ENCODE peak calls at places on chromosomes 2 and 18, in seven cellular contexts. H is coronary artery; V is Calu3; T is MCF 10A; L is nephron progenitor cell; E is CD4-positive, alpha-beta T cell; I is neural crest cell. W is an unnamed sample.

GRCh38 chr2:218607436-218608115 is at the start of gene PLCD4:
- DNase-seq in V (peak; percentile 5), H (no peak), L (peak; percentile 15), E (no peak), T (peak; percentile 79), I (peak; percentile 6), W (no peak)

GRCh38 chr2:150520088-150520487 is 32.6 kb upstream of the RND3 start:
- DNase-seq in H (no peak), E (no peak), T (no peak), V (no peak), I (no peak), L (no peak), W (no peak)

GRCh38 chr18:59509477-59510173 is 150.6 kb upstream of the LMAN1 start:
- DNase-seq in T (no peak), L (no peak), V (no peak), I (no peak), H (no peak), E (no peak), W (no peak)

GRCh38 chr18:73739098-73739497 is 408.5 kb downstream of the FBXO15 start:
- DNase-seq in I (no peak), T (no peak), H (no peak), L (no peak), V (no peak), E (no peak), W (no peak)

GRCh38 chr2:96514521-96514920 is 9.4 kb upstream of the NEURL3 start:
- DNase-seq in H (peak; percentile 52), T (peak; percentile 43), E (no peak), V (no peak), L (no peak), I (no peak), W (no peak)

GRCh38 chr18:58110398-58110797 is 66.4 kb downstream of the NEDD4L start:
- DNase-seq in T (no peak), I (no peak), L (no peak), E (no peak), H (no peak), V (no peak), W (no peak)

GRCh38 chr2:166468124-166469024 is 25.7 kb downstream of the SCN7A start:
- DNase-seq in I (no peak), V (no peak), L (no peak), T (peak; percentile 47), E (no peak), H (no peak), W (no peak)

GRCh38 chr2:181183878-181184553 is 203.6 kb downstream of the UBE2E3 start:
- DNase-seq in T (peak; percentile 18), E (no peak), L (no peak), H (no peak), V (no peak), I (no peak), W (no peak)

GRCh38 chr2:186641807-186642321 is 52.0 kb upstream of the FAM171B start:
- DNase-seq in E (no peak), I (peak; percentile 9), H (no peak), L (peak; percentile 4), V (peak; percentile 51), T (peak; percentile 81), W (no peak)

GRCh38 chr2:204545861-204546773 is 842 bp downstream of the PARD3B start:
- DNase-seq in I (no peak), H (no peak), T (peak; percentile 17), L (peak; percentile 32), V (peak; percentile 68), E (no peak), W (no peak)

GRCh38 chr2:216056739-216057138 is 24.9 kb downstream of the PECR start:
- DNase-seq in V (no peak), E (no peak), T (no peak), H (no peak), I (no peak), L (no peak), W (no peak)

GRCh38 chr18:6139007-6139406 is 243.7 kb upstream of the TMEM200C start:
- DNase-seq in L (no peak), T (no peak), V (no peak), E (no peak), H (no peak), I (no peak), W (no peak)

GRCh38 chr18:61637319-61637718 is 255.5 kb downstream of the RNF152 start:
- DNase-seq in V (no peak), L (peak; percentile 20), I (no peak), E (no peak), H (no peak), T (no peak), W (no peak)

GRCh38 chr18:13934676-13935075 is 19.3 kb upstream of the MC2R start:
- DNase-seq in V (no peak), E (no peak), T (peak; percentile 18), L (no peak), H (no peak), I (no peak), W (no peak)

GRCh38 chr2:128773641-128774319 is 455.1 kb upstream of the HS6ST1 start:
- DNase-seq in H (peak; percentile 64), E (no peak), L (no peak), V (no peak), I (no peak), T (no peak), W (no peak)

GRCh38 chr2:65367517-65367916 is 64.9 kb downstream of the SPRED2 start:
- DNase-seq in H (no peak), V (no peak), T (peak; percentile 99), L (no peak), E (no peak), I (no peak), W (no peak)

GRCh38 chr2:141001750-141002149 is 1129.1 kb downstream of the LRP1B start:
- DNase-seq in E (no peak), T (no peak), H (no peak), V (no peak), L (no peak), I (no peak), W (no peak)

GRCh38 chr2:57146951-57147350 is 899.7 kb upstream of the VRK2 start:
- DNase-seq in T (no peak), V (no peak), H (no peak), L (no peak), E (no peak), I (no peak), W (no peak)

GRCh38 chr2:64204006-64204632 is 59.9 kb upstream of the PELI1 start:
- DNase-seq in T (peak; percentile 18), V (peak; percentile 49), I (peak; percentile 4), H (no peak), E (peak; percentile 18), L (no peak), W (peak; percentile 42)

GRCh38 chr2:17869128-17869527 is 9.3 kb upstream of the KCNS3 start:
- DNase-seq in L (no peak), E (no peak), V (peak; percentile 16), H (no peak), T (peak; percentile 50), I (no peak), W (no peak)

GRCh38 chr2:21819475-21819874 is 695.7 kb downstream of the TDRD15 start:
- DNase-seq in V (no peak), T (peak; percentile 9), I (no peak), H (no peak), E (no peak), L (no peak), W (no peak)

GRCh38 chr2:191657977-191658376 is 20.0 kb upstream of the NABP1 start:
- DNase-seq in I (no peak), E (no peak), T (no peak), H (no peak), V (no peak), L (no peak), W (no peak)

GRCh38 chr2:53785378-53785777 is 1.4 kb downstream of the ASB3 start:
- DNase-seq in E (no peak), H (no peak), I (no peak), V (no peak), L (no peak), T (no peak), W (no peak)

GRCh38 chr2:156589381-156590079 is 153.4 kb downstream of the GPD2 start:
- DNase-seq in E (no peak), H (no peak), L (no peak), V (peak; percentile 6), I (no peak), T (peak; percentile 51), W (no peak)

GRCh38 chr2:216872040-216872439 is 12.2 kb upstream of the TNP1 start:
- DNase-seq in E (no peak), T (no peak), V (no peak), H (no peak), I (no peak), L (no peak), W (no peak)

GRCh38 chr2:19786408-19787058 is 115.2 kb downstream of the TTC32 start:
- DNase-seq in V (no peak), E (no peak), L (no peak), H (peak; percentile 62), T (peak; percentile 74), I (no peak), W (no peak)

GRCh38 chr2:166406374-166406773 is 30.6 kb upstream of the SCN9A start:
- DNase-seq in E (no peak), I (no peak), L (no peak), V (no peak), T (peak; percentile 50), H (no peak), W (no peak)

DNA sequence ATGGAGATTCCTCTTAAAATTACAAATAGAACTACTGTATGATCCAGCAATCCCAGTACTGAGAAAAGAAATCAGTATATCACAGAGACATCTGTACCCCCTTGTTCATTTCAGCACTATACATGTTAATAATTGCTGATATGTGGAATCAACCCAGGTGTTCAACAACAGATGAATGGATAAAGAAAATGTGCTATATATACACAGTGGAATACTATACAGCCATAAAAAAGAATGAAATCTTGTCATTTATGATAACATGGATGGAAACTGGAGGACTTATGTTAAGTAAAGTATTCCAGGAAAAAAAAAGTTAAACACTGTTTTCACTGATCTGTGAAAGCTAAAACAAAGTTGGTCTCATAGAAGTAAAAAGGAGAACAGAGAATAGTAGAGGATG is 124.7 kb downstream of the TAF4B start:
- DNase-seq in V (no peak), T (no peak), L (no peak), E (no peak), I (no peak), H (no peak), W (no peak)
- TF ChIP-seq CTCF in V (no peak), T (no peak), L (no peak), E (no peak), I (no peak), H (no peak), W (no peak)

GRCh38 chr2:43524180-43524965 is 71.5 kb downstream of the THADA start:
- DNase-seq in V (no peak), I (no peak), L (no peak), H (no peak), E (no peak), T (no peak), W (no peak)
- TF ChIP-seq CTCF in V (peak; percentile 37), I (peak; percentile 57), L (peak; percentile 38), H (no peak), E (peak; percentile 16), T (no peak), W (no peak)

DNA sequence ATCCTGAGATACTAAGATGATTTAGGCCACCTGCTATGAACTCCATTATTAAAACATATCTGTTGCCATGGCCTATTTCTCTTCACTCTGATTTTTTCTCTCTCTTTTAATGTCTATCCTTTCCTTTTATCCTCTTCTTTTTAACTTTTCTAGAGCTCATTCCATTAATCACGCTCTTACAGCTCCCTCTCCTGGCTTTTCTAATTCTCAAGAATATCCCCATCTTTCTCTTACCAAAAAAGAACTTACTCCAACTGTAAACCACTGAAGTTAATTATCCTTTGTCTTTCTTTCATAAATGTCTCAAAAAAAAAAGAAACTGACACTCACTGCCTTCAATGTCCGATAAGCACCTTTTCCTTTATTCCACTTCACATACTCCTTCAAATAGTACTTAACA is 7.9 kb downstream of the PPP3R1 start:
- DNase-seq in H (no peak), I (no peak), E (no peak), T (no peak), L (no peak), V (no peak), W (no peak)
- TF ChIP-seq CTCF in H (no peak), I (no peak), E (no peak), T (no peak), L (no peak), V (no peak), W (no peak)

GRCh38 chr2:2505604-2506003 is 174.5 kb upstream of the MYT1L start:
- DNase-seq in H (no peak), I (no peak), T (no peak), V (no peak), E (no peak), L (no peak), W (no peak)
- TF ChIP-seq CTCF in H (no peak), I (no peak), T (no peak), V (no peak), E (no peak), L (no peak), W (no peak)

W was measured in activated B cell treated with CpG ODN at 0.5 μM for 24 hours.